ENCODE peak calls at places on chromosomes 5 and 9, in nine cellular contexts. W, D, I, U, L, H, V, Y and Z are unnamed samples.
A peak's percentile ranks its signal among the peaks of the same experiment; 100 is the strongest.

GRCh38 chr9:126456396-126456795 is 129.8 kb downstream of the MVB12B start:
- DNase-seq in H (no peak), V (no peak), D (no peak), Y (no peak), L (no peak), U (no peak), W (no peak), I (no peak), Z (no peak)

GRCh38 chr5:181265092-181265671 is 4.2 kb upstream of the TRIM52 start:
- DNase-seq in H (no peak), U (peak; percentile 75), D (no peak), I (peak; percentile 50), Y (no peak), L (no peak), W (no peak), V (no peak), Z (no peak)

GRCh38 chr5:86679529-86679928 is 61.8 kb downstream of the COX7C start:
- DNase-seq in L (peak; percentile 5), I (peak; percentile 63), H (peak; percentile 28), D (peak; percentile 54), U (no peak), W (no peak), V (peak; percentile 1), Y (no peak), Z (peak; percentile 1)

GRCh38 chr9:98743329-98743728 is 34.6 kb upstream of the GABBR2 start:
- DNase-seq in D (no peak), W (no peak), I (no peak), U (no peak), H (no peak), V (no peak), L (no peak), Y (no peak), Z (no peak)

GRCh38 chr9:34580358-34580757 is 9.2 kb downstream of the CNTFR start:
- DNase-seq in W (no peak), U (peak; percentile 72), V (peak; percentile 30), I (peak; percentile 52), L (no peak), D (no peak), H (no peak), Y (no peak), Z (no peak)

GRCh38 chr9:123365287-123365880 is 9.4 kb downstream of the CRB2 start:
- DNase-seq in L (no peak), I (no peak), D (no peak), W (no peak), H (no peak), U (no peak), V (no peak), Y (no peak), Z (no peak)

GRCh38 chr5:171469336-171469735 is 49.9 kb downstream of the FGF18 start:
- DNase-seq in Y (no peak), W (no peak), L (no peak), D (no peak), H (no peak), V (no peak), I (no peak), U (no peak), Z (no peak)

GRCh38 chr5:65198777-65199120 is 283.0 kb downstream of the ADAMTS6 start:
- DNase-seq in V (no peak), U (no peak), I (no peak), D (peak; percentile 30), W (no peak), Y (no peak), H (no peak), L (peak; percentile 89), Z (no peak)

GRCh38 chr9:114607671-114608524 is 3.2 kb upstream of the TMEM268 start:
- DNase-seq in D (no peak), L (no peak), H (no peak), W (no peak), U (no peak), Y (no peak), I (no peak), V (no peak), Z (no peak)

GRCh38 chr9:129333613-129333960 is 155.5 kb upstream of the IER5L start:
- DNase-seq in I (peak; percentile 70), W (no peak), Y (no peak), V (no peak), U (no peak), D (peak; percentile 45), L (no peak), H (no peak), Z (no peak)

GRCh38 chr5:171601266-171601881 is 181.9 kb downstream of the FGF18 start:
- DNase-seq in H (no peak), W (peak; percentile 76), V (no peak), U (no peak), D (no peak), L (no peak), I (no peak), Y (no peak), Z (no peak)

GRCh38 chr9:99778308-99778707 is 43.4 kb upstream of the NR4A3 start:
- DNase-seq in I (no peak), Y (no peak), U (no peak), H (no peak), W (no peak), V (no peak), L (peak; percentile 81), D (peak; percentile 15), Z (no peak)

GRCh38 chr5:556909-557441 is 32.7 kb upstream of the SLC9A3 start:
- DNase-seq in V (no peak), D (no peak), Y (no peak), I (no peak), U (no peak), L (no peak), W (no peak), H (no peak), Z (no peak)

GRCh38 chr5:101102506-101102905 is 199.4 kb upstream of the ST8SIA4 start:
- DNase-seq in I (no peak), U (no peak), H (no peak), V (no peak), W (no peak), L (no peak), D (peak; percentile 49), Y (no peak), Z (no peak)

GRCh38 chr5:151155149-151155776 is 2.3 kb downstream of the ANXA6 start:
- DNase-seq in W (peak; percentile 21), V (no peak), Y (peak; percentile 36), L (no peak), H (no peak), D (no peak), I (no peak), U (no peak), Z (no peak)

GRCh38 chr9:137077010-137077747 is at the start of gene UAP1L1:
- DNase-seq in U (no peak), D (peak; percentile 47), I (peak; percentile 67), H (peak; percentile 72), V (peak; percentile 69), Y (peak; percentile 52), L (no peak), W (no peak), Z (peak; percentile 69)

GRCh38 chr5:136560111-136560510 is 194.8 kb upstream of the TRPC7 start:
- DNase-seq in Y (no peak), U (no peak), D (no peak), W (no peak), L (no peak), I (peak; percentile 72), V (no peak), H (no peak), Z (no peak)

GRCh38 chr9:69317081-69317480 is 7.9 kb upstream of the ENTREP1 start:
- DNase-seq in I (no peak), H (no peak), D (no peak), Y (no peak), V (no peak), U (no peak), W (no peak), L (no peak), Z (no peak)

GRCh38 chr5:168125445-168126199 is 165.8 kb upstream of the WWC1 start:
- DNase-seq in H (no peak), V (no peak), L (no peak), W (no peak), D (no peak), U (no peak), I (no peak), Y (no peak), Z (no peak)

GRCh38 chr9:131423171-131423581 is 29.3 kb downstream of the PRRC2B start:
- DNase-seq in D (no peak), L (peak; percentile 68), V (peak; percentile 54), W (no peak), U (no peak), Y (peak; percentile 57), I (peak; percentile 94), H (peak; percentile 44), Z (peak; percentile 38)

GRCh38 chr5:171714286-171714685 is 71.3 kb upstream of the SMIM23 start:
- DNase-seq in L (no peak), W (no peak), Y (no peak), V (no peak), D (no peak), H (no peak), U (no peak), I (no peak), Z (no peak)

GRCh38 chr9:123371805-123372590 is 16.0 kb downstream of the CRB2 start:
- DNase-seq in U (no peak), V (no peak), Y (no peak), W (no peak), L (no peak), D (no peak), I (no peak), H (no peak), Z (no peak)

GRCh38 chr9:100099722-100100042 is 639 bp downstream of the INVS start:
- DNase-seq in D (no peak), V (no peak), H (no peak), I (no peak), W (no peak), L (no peak), U (peak; percentile 6), Y (no peak), Z (no peak)

GRCh38 chr5:113225259-113225658 is 209.5 kb downstream of the TSSK1B start:
- DNase-seq in Y (no peak), D (no peak), V (no peak), U (no peak), H (no peak), W (no peak), I (no peak), L (no peak), Z (no peak)